ENCODE peak calls at places on chromosomes 3 and 15, in eight cellular contexts. E is astrocyte of the spinal cord, M is pancreas, L is dorsolateral prefrontal cortex, Q is endodermal cell, H is GM12865, D is HL-60, X is heart right ventricle. B is an unnamed sample.

GRCh38 chr3:112126501-112126900 is 6.5 kb downstream of the GCSAM start:
- DNase-seq in E (no peak), M (no peak), L (no peak), Q (peak), H (no peak), D (no peak), X (no peak), B (no peak)

GRCh38 chr3:98812851-98813374 is 49.8 kb downstream of the ST3GAL6 start:
- DNase-seq in E (no peak), M (no peak), L (no peak), Q (no peak), H (peak), D (no peak), X (no peak), B (no peak)

GRCh38 chr3:166451997-166452396 is 614.8 kb upstream of the BCHE start:
- DNase-seq in E (no peak), M (no peak), L (no peak), Q (no peak), H (no peak), D (no peak), X (no peak), B (no peak)

GRCh38 chr3:32310336-32310735 is 71.9 kb downstream of the CMTM8 start:
- DNase-seq in E (no peak), M (no peak), L (no peak), Q (no peak), H (no peak), D (no peak), X (no peak), B (no peak)

GRCh38 chr3:126292318-126293070 is 64.7 kb downstream of the KLF15 start:
- DNase-seq in E (no peak), M (no peak), L (no peak), Q (peak), H (no peak), D (no peak), X (no peak), B (no peak)

GRCh38 chr3:136804813-136805212 is 14.1 kb upstream of the SLC35G2 start:
- DNase-seq in E (no peak), M (peak), L (no peak), Q (no peak), H (no peak), D (no peak), X (no peak), B (no peak)

GRCh38 chr3:145272684-145273083 is 888.3 kb downstream of the PLOD2 start:
- DNase-seq in E (no peak), M (no peak), L (no peak), Q (no peak), H (no peak), D (no peak), X (no peak), B (no peak)

GRCh38 chr3:63914312-63914711 is 2.1 kb upstream of the SCAANT1 start:
- DNase-seq in E (no peak), M (peak), L (no peak), Q (no peak), H (no peak), D (no peak), X (peak), B (peak)

GRCh38 chr3:172391592-172392302 is 56.5 kb downstream of the GHSR start:
- DNase-seq in E (peak), M (no peak), L (no peak), Q (no peak), H (no peak), D (no peak), X (no peak), B (no peak)

GRCh38 chr15:57911247-57911646 is 154.3 kb downstream of the ALDH1A2 start:
- DNase-seq in E (no peak), M (no peak), L (no peak), Q (no peak), H (no peak), D (no peak), X (peak), B (no peak)

GRCh38 chr3:195195321-195196209 is 75.4 kb downstream of the XXYLT1 start:
- DNase-seq in E (peak), M (no peak), L (peak), Q (peak), H (no peak), D (no peak), X (no peak), B (peak)

GRCh38 chr15:63605816-63606215 is 8.6 kb downstream of the FBXL22 start:
- DNase-seq in E (no peak), M (no peak), L (no peak), Q (no peak), H (peak), D (peak), X (no peak), B (no peak)

GRCh38 chr3:177746259-177747021 is 549.2 kb upstream of the TBL1XR1 start:
- DNase-seq in E (peak), M (no peak), L (no peak), Q (no peak), H (peak), D (no peak), X (no peak), B (no peak)

GRCh38 chr15:45373961-45374360 is 4.4 kb downstream of the GATM start:
- DNase-seq in E (no peak), M (no peak), L (no peak), Q (no peak), H (no peak), D (no peak), X (no peak), B (no peak)

GRCh38 chr15:79339588-79340314 is 28.8 kb downstream of the TMED3 start:
- DNase-seq in E (peak), M (no peak), L (no peak), Q (peak), H (peak), D (peak), X (no peak), B (no peak)

GRCh38 chr3:125061170-125061569 is 5.4 kb upstream of the HEG1 start:
- DNase-seq in E (no peak), M (no peak), L (no peak), Q (peak), H (no peak), D (no peak), X (peak), B (peak)

GRCh38 chr3:44892689-44893088 is 18.3 kb downstream of the TGM4 start:
- DNase-seq in E (peak), M (no peak), L (no peak), Q (no peak), H (no peak), D (no peak), X (no peak), B (no peak)

GRCh38 chr15:89936051-89936792 is 23.5 kb upstream of the ARPIN start:
- DNase-seq in E (no peak), M (no peak), L (no peak), Q (no peak), H (no peak), D (peak), X (no peak), B (no peak)

GRCh38 chr3:45232531-45232930 is 6.4 kb upstream of the TMEM158 start:
- DNase-seq in E (no peak), M (no peak), L (no peak), Q (no peak), H (no peak), D (no peak), X (no peak), B (no peak)

GRCh38 chr15:79724312-79724711 is 172.5 kb downstream of the MTHFS start:
- DNase-seq in E (peak), M (no peak), L (no peak), Q (no peak), H (no peak), D (no peak), X (no peak), B (no peak)

GRCh38 chr3:178709047-178709446 is 172.8 kb downstream of the KCNMB2 start:
- DNase-seq in E (peak), M (no peak), L (no peak), Q (no peak), H (no peak), D (no peak), X (no peak), B (no peak)

GRCh38 chr3:127754411-127755304 is 67.7 kb downstream of the MGLL start:
- DNase-seq in E (no peak), M (no peak), L (no peak), Q (no peak), H (peak), D (peak), X (no peak), B (no peak)

GRCh38 chr15:37125143-37125542 is 24.8 kb upstream of the MEIS2 start:
- DNase-seq in E (no peak), M (no peak), L (no peak), Q (no peak), H (no peak), D (no peak), X (no peak), B (no peak)

GRCh38 chr3:71206821-71207220 is 376.7 kb downstream of the FOXP1 start:
- DNase-seq in E (no peak), M (no peak), L (no peak), Q (no peak), H (no peak), D (no peak), X (no peak), B (no peak)

GRCh38 chr15:78315686-78316085 is 16.3 kb upstream of the SKIC8 start:
- DNase-seq in E (no peak), M (no peak), L (no peak), Q (peak), H (peak), D (peak), X (no peak), B (no peak)

GRCh38 chr3:110506890-110507289 is 564.7 kb upstream of the NECTIN3 start:
- DNase-seq in E (no peak), M (no peak), L (no peak), Q (no peak), H (no peak), D (no peak), X (no peak), B (no peak)

GRCh38 chr3:17059966-17060560 is 175.3 kb downstream of the PLCL2 start:
- DNase-seq in E (no peak), M (no peak), L (no peak), Q (no peak), H (no peak), D (no peak), X (no peak), B (no peak)

GRCh38 chr3:142495103-142495502 is 47.3 kb upstream of the XRN1 start:
- DNase-seq in E (no peak), M (no peak), L (no peak), Q (no peak), H (no peak), D (no peak), X (no peak), B (no peak)

GRCh38 chr3:119195911-119196310 is 22.5 kb downstream of the UPK1B start:
- DNase-seq in E (no peak), M (no peak), L (no peak), Q (no peak), H (no peak), D (no peak), X (no peak), B (no peak)

GRCh38 chr3:197349368-197349767 is 51.0 kb upstream of the DLG1 start:
- DNase-seq in E (peak), M (no peak), L (no peak), Q (peak), H (no peak), D (no peak), X (no peak), B (no peak)

DNA sequence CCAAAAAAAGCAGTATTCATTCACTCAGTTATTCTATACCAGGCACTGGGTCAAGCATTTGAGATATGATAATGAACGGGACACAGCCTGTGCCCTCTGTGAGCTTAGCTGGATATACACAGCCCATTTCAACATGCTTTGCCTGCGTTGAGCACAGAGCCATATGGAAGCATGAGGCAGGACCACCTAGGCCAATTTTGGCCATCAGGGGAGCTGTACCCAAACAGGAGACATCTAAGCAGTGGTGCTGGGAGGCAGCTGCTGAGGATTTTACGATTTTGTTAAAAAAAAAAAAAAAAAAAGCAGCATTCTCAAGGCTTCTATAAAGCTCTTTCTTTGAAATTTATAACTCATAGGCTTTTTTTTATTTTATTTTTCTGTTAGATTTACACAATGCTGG is 87.2 kb upstream of the SLC2A2 start:
- DNase-seq in E (no peak), M (no peak), L (no peak), Q (peak), H (no peak), D (no peak), X (no peak), B (no peak)
- TF ChIP-seq CTCF in E (no peak), M (no peak), L (no peak), Q (peak), H (no peak), D (no peak), X (no peak), B (no peak)

GRCh38 chr15:70293606-70294470 is 196.1 kb upstream of the TLE3 start:
- DNase-seq in E (no peak), M (no peak), L (no peak), Q (no peak), H (no peak), D (no peak), X (no peak), B (no peak)
- H3K4me3 ChIP-seq in E (no peak), M (no peak), L (no peak), Q (no peak), H (no peak), D (no peak), X (no peak), B (no peak)

GRCh38 chr3:11643212-11644087 is at the start of gene VGLL4:
- DNase-seq in E (peak), M (peak), L (peak), Q (peak), H (peak), D (peak), X (peak), B (peak)
- TF ChIP-seq CTCF in E (peak), M (no peak), L (no peak), Q (peak), H (no peak), D (no peak), X (no peak), B (no peak)

DNA sequence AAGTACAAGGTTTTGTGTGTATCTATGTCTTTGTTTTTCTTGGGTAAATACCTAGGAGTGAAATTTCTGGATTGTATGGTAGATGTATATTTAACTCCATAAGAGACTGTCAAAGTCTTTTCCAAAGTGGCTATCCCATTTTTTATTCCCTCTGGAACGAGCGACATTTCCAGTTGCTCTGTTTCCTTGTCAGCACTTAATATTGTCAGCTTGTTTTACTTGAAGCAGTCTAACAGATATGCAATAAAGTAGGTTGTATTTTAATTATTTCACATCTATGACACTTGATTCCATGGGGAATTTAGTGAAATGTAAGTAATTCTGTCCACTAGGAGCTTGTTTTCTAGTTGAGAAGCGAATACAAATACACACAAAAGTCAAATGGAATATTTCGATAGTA is 18.5 kb upstream of the BNIP2 start:
- DNase-seq in E (no peak), M (no peak), L (no peak), Q (no peak), H (no peak), D (no peak), X (no peak), B (no peak)
- H3K4me3 ChIP-seq in E (no peak), M (no peak), L (no peak), Q (no peak), H (no peak), D (no peak), X (no peak), B (no peak)

GRCh38 chr3:102741105-102741504 is 306.3 kb downstream of the ZPLD1 start:
- DNase-seq in E (no peak), M (no peak), L (no peak), Q (peak), H (peak), D (no peak), X (no peak), B (no peak)
- TF ChIP-seq CTCF in E (no peak), M (no peak), L (no peak), Q (peak), H (peak), D (no peak), X (no peak), B (no peak)

DNA sequence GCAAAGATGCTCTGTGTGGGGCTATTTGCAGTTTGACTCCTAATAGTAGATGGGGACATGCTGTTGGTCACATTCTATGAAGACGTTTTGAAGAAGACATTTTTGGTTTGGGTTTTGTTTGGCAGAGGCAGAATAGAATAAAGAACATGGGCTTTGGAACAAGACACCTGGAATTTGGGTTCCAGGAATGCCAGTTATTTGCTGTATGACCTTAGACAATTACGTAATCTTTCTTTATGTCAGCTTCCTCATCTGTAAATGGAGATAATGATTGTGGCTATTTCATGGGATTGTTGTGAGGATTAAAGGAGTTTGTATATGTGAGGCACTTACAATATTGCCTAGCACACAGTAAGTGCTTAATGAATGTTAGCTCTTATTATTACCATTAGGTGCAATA is 91.6 kb downstream of the MESD start:
- DNase-seq in E (no peak), M (no peak), L (no peak), Q (no peak), H (no peak), D (no peak), X (no peak), B (no peak)
- H3K4me3 ChIP-seq in E (no peak), M (no peak), L (no peak), Q (no peak), H (no peak), D (no peak), X (no peak), B (no peak)

B was measured in right atrium auricular region.